ENCODE peak calls at places on chromosomes 1 and 21, in four cellular contexts. S is A549, C is SK-N-SH, T is HepG2. A is an unnamed sample.

GRCh38 chr1:40774266-40774998 is 9.2 kb upstream of the KCNQ4 start:
- DNase-seq in S (peak; percentile 48), C (peak; percentile 69), T (peak; percentile 36), A (peak; percentile 47)

GRCh38 chr1:200558866-200559459 is 61.6 kb downstream of the KIF14 start:
- DNase-seq in S (peak; percentile 64), C (peak; percentile 47), T (peak; percentile 29), A (peak; percentile 38)

GRCh38 chr21:41222247-41223068 is 54.5 kb downstream of the BACE2 start:
- DNase-seq in S (no peak), C (no peak), T (no peak), A (no peak)

GRCh38 chr1:78078358-78078757 is 32.6 kb downstream of the GIPC2 start:
- DNase-seq in S (no peak), C (no peak), T (no peak), A (no peak)

GRCh38 chr1:167225920-167226319 is 5.2 kb downstream of the POU2F1 start:
- DNase-seq in S (no peak), C (no peak), T (no peak), A (no peak)

GRCh38 chr1:21750841-21751240 is 32.1 kb downstream of the USP48 start:
- DNase-seq in S (no peak), C (no peak), T (no peak), A (no peak)

GRCh38 chr1:55213885-55214213 is 1.3 kb downstream of the USP24 start:
- DNase-seq in S (no peak), C (peak; percentile 47), T (no peak), A (no peak)

GRCh38 chr1:75643460-75643859 is 32.5 kb upstream of the SLC44A5 start:
- DNase-seq in S (no peak), C (no peak), T (no peak), A (no peak)

GRCh38 chr1:180811886-180812285 is 100.8 kb upstream of the KIAA1614 start:
- DNase-seq in S (no peak), C (no peak), T (no peak), A (no peak)

GRCh38 chr1:234609528-234610042 is 393 bp downstream of the IRF2BP2 start:
- DNase-seq in S (peak; percentile 45), C (peak; percentile 76), T (no peak), A (no peak)

GRCh38 chr1:219152759-219153158 is 20.9 kb upstream of the LYPLAL1 start:
- DNase-seq in S (no peak), C (no peak), T (no peak), A (no peak)

GRCh38 chr1:36529762-36530260 is 47.1 kb upstream of the CSF3R start:
- DNase-seq in S (no peak), C (peak; percentile 47), T (no peak), A (no peak)

GRCh38 chr1:17669305-17669704 is 85.8 kb upstream of the ACTL8 start:
- DNase-seq in S (no peak), C (no peak), T (no peak), A (no peak)

DNA sequence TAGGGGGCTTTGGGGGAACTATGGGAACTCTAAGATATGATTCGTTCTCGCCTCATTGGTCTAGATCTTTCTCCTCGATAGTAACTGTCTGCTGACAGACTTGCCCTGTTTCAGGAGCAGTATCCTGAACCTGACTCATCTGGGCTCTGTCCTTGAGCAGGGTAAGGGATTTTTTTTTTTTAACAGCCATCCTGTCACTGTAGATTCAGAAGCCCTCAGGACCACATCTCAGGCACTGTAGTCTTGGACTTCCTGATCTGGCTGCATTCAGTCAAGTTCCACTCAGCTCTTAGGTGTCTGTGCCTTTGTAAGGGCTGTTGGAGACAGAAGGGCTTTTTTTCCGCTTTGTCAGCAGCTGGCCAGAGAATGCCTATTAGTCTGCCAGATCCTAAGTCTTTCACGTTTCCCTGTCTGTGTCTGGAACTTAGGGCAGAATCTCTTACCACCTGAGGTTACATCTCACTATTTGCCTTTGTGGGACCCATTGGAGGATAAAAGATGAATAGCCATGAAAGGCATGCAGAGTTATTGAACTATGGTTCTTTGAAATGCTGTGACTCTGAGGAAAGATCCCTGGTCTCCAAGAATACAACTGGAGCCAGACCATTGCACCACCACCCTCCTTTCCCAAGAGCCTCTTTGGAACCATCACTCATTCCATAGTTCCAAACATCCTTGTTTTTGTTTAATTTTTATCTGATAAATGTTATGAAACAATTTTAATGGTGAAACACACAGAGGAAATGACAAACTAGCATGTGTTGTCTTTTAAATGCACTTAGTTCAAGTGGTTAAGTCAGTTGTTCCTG is 49.7 kb upstream of the MACF1 start:
- DNase-seq in S (peak; percentile 46), C (no peak), T (peak; percentile 57), A (no peak)
- TF ChIP-seq REST in S (no peak), C (no peak), T (no peak), A (no peak)

GRCh38 chr1:211910136-211910884 is 79.7 kb upstream of the LPGAT1 start:
- DNase-seq in S (no peak), C (no peak), T (peak; percentile 76), A (no peak)
- TF ChIP-seq REST in S (no peak), C (peak; percentile 52), T (no peak), A (no peak)

GRCh38 chr1:150102986-150103385 is 35.4 kb downstream of the VPS45 start:
- DNase-seq in S (no peak), C (no peak), T (no peak), A (no peak)
- TF ChIP-seq REST in S (no peak), C (no peak), T (no peak), A (no peak)

DNA sequence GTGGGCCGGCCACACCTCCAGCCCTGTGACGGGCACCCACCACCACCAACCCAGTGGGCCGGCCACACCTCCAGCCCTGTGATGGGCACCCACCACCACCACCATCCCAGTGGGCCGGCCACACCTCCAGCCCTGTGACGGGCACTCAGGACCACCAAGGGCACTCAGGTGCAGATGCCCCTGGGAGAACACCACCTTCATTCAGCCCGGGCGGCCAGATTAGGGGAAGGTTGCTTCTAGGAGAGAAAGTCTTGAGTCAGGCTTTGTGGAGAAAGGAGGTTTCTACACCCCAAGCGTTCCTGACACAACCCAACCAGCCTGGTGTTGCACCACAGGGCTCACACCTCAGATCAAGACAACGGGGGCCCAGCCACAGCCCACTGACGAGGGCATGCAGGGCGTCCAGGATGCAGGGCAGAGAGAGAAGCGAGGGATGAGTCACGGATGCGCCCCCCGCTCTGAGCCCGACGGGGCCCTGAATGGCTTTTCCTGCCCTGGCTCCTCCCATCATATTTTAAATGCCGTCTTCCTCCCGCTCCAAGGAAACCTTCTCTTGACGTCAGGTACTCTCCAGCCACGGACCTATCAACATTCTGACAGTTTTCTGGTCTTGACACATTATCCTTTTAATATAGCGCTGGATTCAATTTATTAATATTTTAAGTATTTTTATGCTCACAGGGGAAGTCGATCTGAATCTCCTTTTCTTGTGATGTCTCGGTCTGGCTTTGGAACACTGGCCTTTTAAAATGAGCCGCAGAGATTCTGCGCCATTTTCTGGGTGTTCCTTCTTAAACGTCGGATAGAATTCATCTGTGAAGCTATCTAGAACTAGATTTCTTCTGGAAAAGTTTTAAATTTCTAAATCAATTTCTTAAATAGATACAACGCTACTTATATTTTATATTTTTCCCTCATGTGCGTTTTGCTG is 631 bp upstream of the SPATC1L start:
- DNase-seq in S (no peak), C (peak; percentile 78), T (peak; percentile 51), A (no peak)
- TF ChIP-seq REST in S (no peak), C (no peak), T (no peak), A (no peak)

GRCh38 chr1:28642847-28643635 is at the start of gene TAF12:
- DNase-seq in S (peak; percentile 94), C (peak; percentile 93), T (peak; percentile 90), A (peak; percentile 87)
- TF ChIP-seq REST in S (no peak), C (peak; percentile 40), T (no peak), A (peak; percentile 61)

GRCh38 chr1:16153999-16154673 is 1.7 kb downstream of the EPHA2 start:
- DNase-seq in S (no peak), C (no peak), T (no peak), A (no peak)

GRCh38 chr1:16151200-16151708 is 4.6 kb downstream of the EPHA2 start:
- DNase-seq in S (no peak), C (peak; percentile 59), T (no peak), A (no peak)

GRCh38 chr1:16151985-16152384 is 3.9 kb downstream of the EPHA2 start:
- DNase-seq in S (no peak), C (no peak), T (no peak), A (no peak)

GRCh38 chr1:16153110-16153998 is 2.5 kb downstream of the EPHA2 start:
- DNase-seq in S (no peak), C (no peak), T (no peak), A (no peak)

GRCh38 chr1:16152521-16153087 is 3.3 kb downstream of the EPHA2 start:
- DNase-seq in S (no peak), C (no peak), T (peak; percentile 59), A (no peak)
- TF ChIP-seq REST in S (no peak), C (no peak), T (no peak), A (no peak)

GRCh38 chr21:20877976-20878375 is 120.2 kb upstream of the NCAM2 start:
- DNase-seq in S (no peak), C (no peak), T (no peak), A (no peak)

GRCh38 chr21:20875741-20876140 is 122.5 kb upstream of the NCAM2 start:
- DNase-seq in S (no peak), C (no peak), T (no peak), A (no peak)

DNA sequence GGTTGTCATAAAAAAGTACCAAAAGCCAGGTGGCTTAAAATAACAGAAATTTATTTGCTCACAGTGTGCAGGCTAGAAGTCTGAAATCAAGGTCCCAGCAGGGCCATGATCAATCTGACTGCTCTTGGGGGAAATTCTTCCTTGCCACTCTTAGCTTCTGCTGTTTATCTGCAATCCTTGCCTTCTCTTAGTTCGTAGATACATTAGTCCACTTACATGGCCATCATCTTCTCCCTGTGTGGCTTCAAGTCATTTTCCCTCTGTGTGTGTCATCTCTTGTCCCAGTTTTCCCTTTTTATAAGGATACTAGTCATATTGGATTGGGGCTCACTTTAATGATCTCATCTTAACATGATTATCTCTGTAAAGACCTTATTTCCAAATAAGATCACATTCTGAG is 124.0 kb upstream of the NCAM2 start:
- DNase-seq in S (no peak), C (no peak), T (no peak), A (no peak)
- TF ChIP-seq REST in S (no peak), C (no peak), T (no peak), A (no peak)

DNA sequence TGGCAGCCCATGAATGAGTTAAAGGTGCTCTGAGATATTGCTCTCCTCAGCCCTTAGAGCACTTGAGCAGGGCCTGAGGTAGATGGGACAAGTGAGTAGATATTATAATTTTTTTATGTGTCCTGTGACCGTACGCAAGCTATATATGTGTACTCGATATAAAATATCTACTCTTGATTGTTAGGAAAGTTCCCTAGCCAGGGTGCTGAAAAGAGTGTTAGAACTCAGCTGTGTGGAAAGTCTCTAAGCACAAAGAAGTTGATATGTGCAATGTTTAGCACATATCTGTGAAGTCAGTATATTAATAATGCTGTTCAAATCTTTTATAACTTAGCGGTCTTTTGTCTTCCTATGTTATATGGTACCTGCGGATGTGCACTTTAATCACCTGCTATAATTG is 114.6 kb upstream of the PLD5 start:
- DNase-seq in S (no peak), C (no peak), T (no peak), A (no peak)
- TF ChIP-seq REST in S (peak; percentile 48), C (no peak), T (no peak), A (no peak)